ENCODE peak calls at places on chromosome 20, in nine cellular contexts. K is bronchial epithelial cell, G is IMR-90, E is ovary, D is lower lobe of right lung, Z is ascending aorta, O is left lung, M is BJ, A is cardiac fibroblast. S is an unnamed sample.

GRCh38 chr20:49187330-49188100 is 619 bp downstream of the STAU1 start:
- DNase-seq in K (no peak), G (no peak), E (peak; percentile 28), D (peak; percentile 70), Z (no peak), O (no peak), M (no peak), A (no peak), S (no peak)

GRCh38 chr20:57293998-57294397 is 27.6 kb upstream of the BMP7 start:
- DNase-seq in K (no peak), G (no peak), E (no peak), D (no peak), Z (no peak), O (no peak), M (no peak), A (no peak), S (no peak)

GRCh38 chr20:430091-430999 is 22.2 kb downstream of the RBCK1 start:
- DNase-seq in K (no peak), G (no peak), E (no peak), D (no peak), Z (peak; percentile 51), O (no peak), M (no peak), A (no peak), S (no peak)

GRCh38 chr20:10634683-10635411 is 39.0 kb downstream of the JAG1 start:
- DNase-seq in K (peak; percentile 55), G (peak; percentile 92), E (no peak), D (no peak), Z (peak; percentile 70), O (no peak), M (peak; percentile 82), A (peak; percentile 60), S (no peak)

GRCh38 chr20:45406260-45407066 is 1.6 kb upstream of the DBNDD2 start:
- DNase-seq in K (peak; percentile 36), G (no peak), E (peak; percentile 68), D (peak; percentile 83), Z (peak; percentile 90), O (peak; percentile 93), M (no peak), A (peak; percentile 47), S (no peak)

GRCh38 chr20:56373942-56374341 is 15.2 kb downstream of the FAM210B start:
- DNase-seq in K (peak; percentile 96), G (peak; percentile 98), E (no peak), D (no peak), Z (no peak), O (no peak), M (peak; percentile 68), A (peak; percentile 96), S (peak; percentile 91)

GRCh38 chr20:25579081-25579770 is 6.1 kb downstream of the NINL start:
- DNase-seq in K (no peak), G (no peak), E (peak; percentile 30), D (no peak), Z (no peak), O (peak; percentile 75), M (no peak), A (no peak), S (peak; percentile 45)

GRCh38 chr20:24805456-24806233 is 143.4 kb upstream of the CST7 start:
- DNase-seq in K (no peak), G (no peak), E (no peak), D (peak; percentile 69), Z (no peak), O (no peak), M (no peak), A (no peak), S (no peak)

GRCh38 chr20:38657390-38657789 is 55.8 kb downstream of the ARHGAP40 start:
- DNase-seq in K (no peak), G (no peak), E (no peak), D (no peak), Z (no peak), O (no peak), M (no peak), A (no peak), S (no peak)

GRCh38 chr20:38660429-38660828 is 58.8 kb downstream of the ARHGAP40 start:
- DNase-seq in K (no peak), G (no peak), E (no peak), D (no peak), Z (no peak), O (no peak), M (no peak), A (no peak), S (no peak)

GRCh38 chr20:38663660-38664059 is 60.6 kb upstream of the SLC32A1 start:
- DNase-seq in K (no peak), G (no peak), E (no peak), D (no peak), Z (no peak), O (no peak), M (no peak), A (no peak), S (no peak)

GRCh38 chr20:38659613-38659880 is 57.9 kb downstream of the ARHGAP40 start:
- DNase-seq in K (no peak), G (no peak), E (no peak), D (no peak), Z (no peak), O (no peak), M (no peak), A (no peak), S (no peak)

DNA sequence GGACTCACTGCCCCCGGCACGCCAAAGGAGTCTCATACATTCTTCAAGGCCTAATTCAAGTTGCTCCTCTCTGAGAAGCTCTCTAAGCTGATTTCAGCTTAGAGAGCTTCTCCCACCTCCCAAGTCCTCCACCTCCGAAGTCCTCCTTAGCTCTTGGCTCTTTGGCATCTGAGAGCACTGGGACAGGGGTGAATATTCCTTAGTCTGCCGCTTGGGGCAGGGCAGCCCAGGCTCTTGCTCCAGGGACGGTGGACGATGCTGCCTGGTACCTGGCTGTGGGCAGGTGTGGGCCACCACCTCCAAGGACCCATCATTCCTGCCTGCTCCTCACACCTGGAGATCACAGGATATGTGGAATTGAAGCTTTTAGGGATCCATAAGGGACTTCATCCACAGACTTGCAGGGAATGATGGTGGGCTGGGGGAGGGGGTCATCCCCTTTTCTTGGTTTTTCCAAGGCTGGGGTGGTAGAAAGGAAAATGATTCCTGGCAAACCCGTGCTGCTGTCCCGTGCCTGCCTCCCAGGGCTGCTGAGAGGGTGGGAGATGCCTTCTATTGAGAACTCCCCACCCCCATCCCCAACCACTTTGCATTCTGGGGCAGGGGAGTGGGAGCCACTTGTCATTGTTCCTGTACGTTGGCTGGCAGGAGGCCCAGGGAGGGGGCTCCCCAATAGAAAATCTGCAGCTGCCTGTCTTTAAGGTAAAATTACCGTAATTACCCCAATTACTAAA is 57.4 kb downstream of the ARHGAP40 start:
- DNase-seq in K (peak; percentile 36), G (no peak), E (no peak), D (no peak), Z (no peak), O (no peak), M (no peak), A (peak; percentile 18), S (no peak)
- TF ChIP-seq CTCF in K (peak; percentile 86), G (peak; percentile 36), E (no peak), D (peak; percentile 57), Z (peak; percentile 13), O (peak; percentile 44), M (peak; percentile 63), A (peak; percentile 74), S (peak; percentile 78)

GRCh38 chr20:17295151-17295726 is 68.4 kb downstream of the PCSK2 start:
- DNase-seq in K (no peak), G (no peak), E (no peak), D (no peak), Z (no peak), O (no peak), M (no peak), A (no peak), S (no peak)
- H3K4me3 ChIP-seq in K (no peak overlapping the region), G (no peak overlapping the region), E (no peak overlapping the region), D (no peak overlapping the region), Z (no peak overlapping the region), O (no peak overlapping the region), M (no peak overlapping the region), A (no peak overlapping the region), S (no peak overlapping the region)

DNA sequence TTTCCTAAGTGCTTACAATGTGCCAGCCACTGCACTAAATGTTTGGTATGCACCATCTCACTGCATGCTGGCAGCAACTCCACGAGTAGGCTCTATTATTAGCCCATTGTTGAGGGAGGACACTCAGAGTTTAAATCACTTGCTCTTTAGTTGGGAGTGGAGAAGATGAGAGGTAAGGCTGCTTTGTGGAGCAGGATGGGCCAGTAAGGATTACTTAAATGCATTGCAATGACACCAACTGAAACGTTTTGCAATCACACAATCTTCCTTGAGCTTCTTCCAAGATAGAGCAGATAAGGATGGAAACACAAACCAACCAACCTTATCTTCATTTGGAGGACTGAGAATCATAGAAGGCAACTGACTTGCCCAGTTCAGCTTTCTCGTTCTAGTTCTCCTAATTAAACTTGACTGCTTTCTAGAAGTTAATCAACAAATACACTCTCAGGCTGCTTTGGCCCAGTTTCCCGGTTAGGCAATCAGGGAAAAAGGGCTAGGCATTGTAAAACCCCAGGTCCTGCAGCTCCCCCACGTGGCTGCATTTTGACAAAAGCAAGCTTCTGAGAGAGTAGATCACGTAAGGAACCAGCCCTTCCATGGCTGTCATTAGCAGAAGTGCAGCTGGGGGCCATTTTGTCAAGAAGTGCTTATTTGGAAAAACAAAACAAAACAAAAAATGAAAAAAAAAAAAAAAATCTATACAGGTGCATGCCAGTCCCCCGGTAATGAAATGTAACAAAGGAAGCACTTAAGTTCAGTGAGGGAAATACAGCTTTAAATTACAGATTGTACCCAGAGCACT is 130.6 kb downstream of the BCAS1 start:
- DNase-seq in K (peak; percentile 85), G (peak; percentile 94), E (peak; percentile 83), D (peak; percentile 93), Z (peak; percentile 94), O (peak; percentile 82), M (peak; percentile 80), A (peak; percentile 98), S (peak; percentile 90)
- TF ChIP-seq CTCF in K (peak; percentile 80), G (peak; percentile 92), E (peak; percentile 79), D (peak; percentile 74), Z (peak; percentile 56), O (peak; percentile 64), M (peak; percentile 74), A (peak; percentile 73), S (peak; percentile 83)

GRCh38 chr20:44362466-44362940 is 7.0 kb downstream of the HNF4A start:
- DNase-seq in K (no peak), G (no peak), E (no peak), D (no peak), Z (no peak), O (no peak), M (no peak), A (no peak), S (no peak)

GRCh38 chr20:44358776-44359175 is 3.3 kb downstream of the HNF4A start:
- DNase-seq in K (no peak), G (no peak), E (no peak), D (no peak), Z (no peak), O (no peak), M (no peak), A (no peak), S (no peak)

GRCh38 chr20:44360221-44360620 is 4.7 kb downstream of the HNF4A start:
- DNase-seq in K (no peak), G (no peak), E (no peak), D (no peak), Z (no peak), O (no peak), M (no peak), A (no peak), S (no peak)

GRCh38 chr20:44364068-44364467 is 8.6 kb downstream of the HNF4A start:
- DNase-seq in K (no peak), G (no peak), E (no peak), D (no peak), Z (no peak), O (no peak), M (no peak), A (no peak), S (no peak)

DNA sequence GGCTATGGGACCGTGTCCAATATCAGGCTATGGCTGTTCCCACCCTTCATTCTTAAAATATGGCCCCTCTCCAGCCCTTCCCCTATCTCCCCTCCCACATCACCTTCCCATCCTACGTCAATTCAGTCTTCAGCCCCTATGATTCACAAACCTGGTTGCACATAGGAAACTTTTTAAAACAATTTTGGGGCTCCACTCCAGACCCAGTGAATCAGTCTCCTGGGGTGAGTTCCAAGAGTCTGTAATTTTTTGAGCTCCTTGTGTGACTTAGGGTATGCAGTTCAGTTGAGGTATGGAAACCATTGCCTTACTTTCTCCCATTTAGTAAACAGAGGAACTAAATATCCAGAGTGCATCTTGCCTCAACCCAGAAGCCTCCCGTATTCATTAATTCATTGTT is 5.5 kb downstream of the HNF4A start:
- DNase-seq in K (no peak), G (no peak), E (peak; percentile 25), D (no peak), Z (no peak), O (no peak), M (no peak), A (no peak), S (no peak)
- H3K4me3 ChIP-seq in K (no peak overlapping the region), G (no peak overlapping the region), E (no peak overlapping the region), D (no peak overlapping the region), Z (no peak overlapping the region), O (no peak overlapping the region), M (no peak overlapping the region), A (no peak overlapping the region), S (no peak overlapping the region)

S was measured in brain microvascular endothelial cell.